ENCODE peak calls at places on chromosomes 13 and 19, in eight cellular contexts. J is dorsolateral prefrontal cortex, V is fibroblast of mammary gland, G is A549, Y is activated B cell treated with CpG ODN at 0.5 μM for 24 hours, P is spleen, E is AG09309, U is cardiac muscle cell. B is an unnamed sample.

GRCh38 chr19:42303101-42303464 is 659 bp upstream of the PAFAH1B3 start:
- DNase-seq in E (no peak), U (no peak), V (no peak), J (no peak), Y (no peak), G (no peak), P (no peak), B (no peak)

GRCh38 chr19:15285896-15286591 is 46.3 kb downstream of the BRD4 start:
- DNase-seq in P (peak), J (no peak), V (no peak), G (no peak), U (no peak), Y (peak), E (no peak), B (peak)

GRCh38 chr13:28237944-28238343 is 99.6 kb downstream of the PAN3 start:
- DNase-seq in G (no peak), U (no peak), J (no peak), Y (no peak), P (no peak), E (no peak), V (no peak), B (no peak)

GRCh38 chr19:813359-814107 is 8.2 kb downstream of the PLPPR3 start:
- DNase-seq in G (no peak), V (no peak), J (no peak), P (no peak), E (no peak), Y (no peak), U (no peak), B (peak)

GRCh38 chr19:49930483-49931011 is 1.2 kb upstream of the NUP62 start:
- DNase-seq in U (peak), P (peak), J (no peak), G (peak), Y (no peak), V (peak), E (no peak), B (no peak)

GRCh38 chr19:6720369-6721112 is at the start of gene C3:
- DNase-seq in P (no peak), U (peak), V (peak), E (no peak), G (peak), J (no peak), Y (no peak), B (no peak)

GRCh38 chr19:14181906-14182305 is 24.1 kb downstream of the ADGRL1 start:
- DNase-seq in J (peak), Y (no peak), E (no peak), V (no peak), P (no peak), U (no peak), G (no peak), B (no peak)

GRCh38 chr13:37869756-37870488 is at the start of gene TRPC4:
- DNase-seq in P (peak), Y (no peak), G (peak), U (peak), V (peak), E (peak), J (no peak), B (no peak)

GRCh38 chr19:4589579-4590410 is 30.3 kb upstream of the SEMA6B start:
- DNase-seq in J (no peak), G (no peak), P (no peak), U (no peak), Y (no peak), E (no peak), V (no peak), B (peak)

GRCh38 chr13:40446365-40446764 is 220.1 kb downstream of the FOXO1 start:
- DNase-seq in J (no peak), Y (no peak), V (peak), E (no peak), G (no peak), U (no peak), P (no peak), B (no peak)

GRCh38 chr19:44722131-44723121 is 23.5 kb downstream of the CEACAM16 start:
- DNase-seq in V (no peak), J (no peak), G (peak), Y (no peak), U (no peak), E (no peak), P (no peak), B (peak)

GRCh38 chr19:14073925-14074838 is 1.6 kb downstream of the MISP3 start:
- DNase-seq in G (no peak), P (peak), U (no peak), Y (no peak), J (peak), E (no peak), V (no peak), B (peak)

GRCh38 chr19:46347985-46348384 is 1.1 kb downstream of the PPP5C start:
- DNase-seq in P (no peak), E (no peak), G (no peak), V (no peak), U (peak), Y (no peak), J (no peak), B (no peak)

GRCh38 chr19:2331601-2332246 is 3.2 kb downstream of the SPPL2B start:
- DNase-seq in P (no peak), Y (no peak), G (no peak), E (no peak), U (no peak), J (no peak), V (no peak), B (no peak)

GRCh38 chr19:44401108-44401786 is at the start of gene ZNF285:
- DNase-seq in V (peak), G (peak), U (peak), Y (peak), J (peak), E (peak), P (peak), B (peak)

GRCh38 chr19:48720613-48721296 is 1.2 kb upstream of the MAMSTR start:
- DNase-seq in U (peak), E (peak), J (peak), G (peak), Y (peak), P (peak), V (peak), B (peak)
- TF ChIP-seq CTCF in U (no peak), E (no peak), J (no peak), G (no peak), Y (no peak), P (no peak), V (no peak), B (no peak)

GRCh38 chr19:18522124-18522861 is 423 bp upstream of the ELL start:
- DNase-seq in J (peak), E (peak), V (peak), P (peak), U (peak), Y (peak), G (peak), B (peak)

GRCh38 chr19:18521692-18522123 is at the start of gene ELL:
- DNase-seq in E (no peak), U (no peak), P (no peak), J (no peak), Y (no peak), G (no peak), V (no peak), B (no peak)

GRCh38 chr19:18518639-18519038 is 3.2 kb downstream of the ELL start:
- DNase-seq in J (no peak), P (no peak), E (no peak), V (no peak), Y (no peak), G (no peak), U (no peak), B (no peak)

GRCh38 chr19:18519962-18520847 is 1.7 kb downstream of the ELL start:
- DNase-seq in J (peak), P (peak), U (peak), G (peak), Y (peak), E (no peak), V (peak), B (peak)

GRCh38 chr19:18520848-18521691 is 800 bp downstream of the ELL start:
- DNase-seq in E (no peak), G (no peak), Y (peak), P (peak), U (peak), V (no peak), J (no peak), B (peak)
- TF ChIP-seq CTCF in E (peak), G (no peak), Y (no peak), P (peak), U (no peak), V (no peak), J (no peak), B (no peak)

GRCh38 chr13:53778937-53779336 is 750.3 kb downstream of the OLFM4 start:
- DNase-seq in V (no peak), G (no peak), Y (no peak), J (no peak), E (no peak), P (no peak), U (no peak), B (no peak)

DNA sequence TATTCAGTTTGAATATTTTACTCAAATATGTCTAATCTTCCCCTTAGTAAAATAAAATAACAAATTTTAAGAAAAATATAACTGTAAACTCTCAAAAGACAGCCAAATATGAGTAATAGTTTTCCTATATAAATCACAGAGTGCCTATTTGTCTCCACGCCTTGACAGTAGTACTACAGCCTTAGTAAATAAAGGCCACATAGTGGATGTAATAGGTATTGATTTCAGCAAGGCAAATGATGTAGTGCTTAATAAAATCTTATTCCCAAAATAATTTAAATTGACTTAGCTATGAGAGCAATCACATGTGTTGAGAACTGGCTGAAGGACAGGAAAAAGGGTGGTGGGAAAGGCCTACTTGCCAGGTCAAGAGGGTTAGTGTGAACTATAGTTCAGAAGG is 747.2 kb downstream of the OLFM4 start:
- DNase-seq in E (no peak), U (no peak), P (no peak), J (no peak), V (no peak), Y (no peak), G (no peak), B (no peak)
- TF ChIP-seq CTCF in E (no peak), U (no peak), P (no peak), J (no peak), V (no peak), Y (no peak), G (no peak), B (no peak)

GRCh38 chr13:108958013-108958376 is 328.6 kb downstream of the MYO16 start:
- DNase-seq in V (no peak), U (no peak), G (no peak), E (no peak), Y (no peak), P (no peak), J (no peak), B (no peak)

GRCh38 chr13:108960006-108960405 is 330.6 kb downstream of the MYO16 start:
- DNase-seq in V (no peak), G (no peak), E (no peak), P (no peak), J (no peak), Y (no peak), U (no peak), B (no peak)

GRCh38 chr13:108959254-108959653 is 329.8 kb downstream of the MYO16 start:
- DNase-seq in G (no peak), E (no peak), J (no peak), P (no peak), V (no peak), U (peak), Y (no peak), B (no peak)

GRCh38 chr13:108955741-108956140 is 326.3 kb downstream of the MYO16 start:
- DNase-seq in J (no peak), V (no peak), Y (no peak), E (no peak), U (no peak), P (no peak), G (no peak), B (no peak)

DNA sequence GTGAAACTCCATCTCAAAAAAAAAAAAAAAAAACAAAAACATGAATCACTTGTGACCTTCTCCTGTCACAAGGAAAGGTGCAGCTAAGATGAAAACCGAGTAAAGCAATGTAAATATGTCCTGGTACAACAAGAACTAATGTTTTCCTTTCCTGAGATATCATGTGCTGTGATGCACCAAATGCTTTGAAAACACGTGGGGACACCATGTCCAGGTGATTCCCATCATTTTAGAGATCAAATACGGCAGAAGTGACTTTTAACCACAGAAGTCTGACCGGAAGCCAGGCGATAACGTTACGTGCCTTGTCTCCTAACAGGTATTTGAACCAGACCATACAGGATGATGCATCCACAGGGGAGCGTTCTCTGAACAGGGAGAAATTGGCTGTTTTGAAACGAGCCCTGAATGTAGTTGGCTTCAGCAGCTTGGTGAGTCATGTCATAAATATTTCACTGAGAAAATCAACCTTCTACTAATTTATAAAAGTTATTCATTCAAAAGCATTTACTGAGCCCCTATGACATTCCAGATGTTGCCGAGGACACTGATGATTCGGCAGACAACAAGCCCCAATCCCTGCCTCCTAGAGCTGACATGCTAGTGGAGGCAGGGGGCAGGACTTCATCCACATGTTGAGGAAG is 328.1 kb downstream of the MYO16 start:
- DNase-seq in Y (no peak), E (peak), J (no peak), U (peak), P (no peak), G (peak), V (peak), B (no peak)
- TF ChIP-seq CTCF in Y (no peak), E (no peak), J (no peak), U (no peak), P (no peak), G (no peak), V (no peak), B (no peak)

DNA sequence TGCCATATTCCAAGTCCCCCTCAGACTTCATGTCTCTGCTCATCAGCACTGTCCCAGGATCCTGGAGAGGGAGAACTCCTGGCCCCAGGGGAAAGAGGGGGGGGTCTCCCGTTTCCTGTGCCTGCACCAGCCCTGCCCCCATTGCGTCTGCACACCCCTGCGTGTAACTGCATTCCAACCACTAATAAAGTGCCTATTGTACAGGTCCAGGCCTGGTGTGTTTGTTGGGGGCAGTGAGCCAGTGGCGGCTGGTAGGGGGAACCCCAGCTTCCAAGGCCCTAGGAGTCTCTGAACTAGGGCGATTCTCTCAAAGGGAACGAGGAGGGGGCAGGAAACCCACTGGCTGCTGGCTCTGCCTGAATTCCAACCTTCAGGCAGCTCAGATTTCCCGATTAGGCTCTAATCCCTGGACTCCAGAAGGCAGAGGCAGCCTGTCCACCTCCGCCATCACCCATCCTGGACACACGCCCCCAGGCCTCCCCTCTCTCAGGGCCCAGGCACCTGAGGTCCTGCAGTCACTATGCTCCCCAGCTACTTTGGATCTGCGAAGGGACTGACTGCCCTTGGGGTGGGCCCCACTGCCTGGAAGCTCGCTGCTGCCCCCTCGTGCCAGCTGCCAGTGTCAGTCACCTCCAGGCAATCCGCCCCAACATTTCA is 9.7 kb upstream of the ILF3 start:
- DNase-seq in G (peak), J (peak), Y (peak), E (peak), V (peak), U (peak), P (peak), B (peak)
- TF ChIP-seq CTCF in G (peak), J (peak), Y (peak), E (peak), V (peak), U (peak), P (peak), B (peak)

GRCh38 chr19:20247016-20247683 is 80.1 kb downstream of the ZNF486 start:
- DNase-seq in G (no peak), P (no peak), V (peak), U (peak), J (peak), E (no peak), Y (no peak), B (no peak)
- TF ChIP-seq CTCF in G (no peak), P (no peak), V (no peak), U (peak), J (peak), E (peak), Y (no peak), B (no peak)

DNA sequence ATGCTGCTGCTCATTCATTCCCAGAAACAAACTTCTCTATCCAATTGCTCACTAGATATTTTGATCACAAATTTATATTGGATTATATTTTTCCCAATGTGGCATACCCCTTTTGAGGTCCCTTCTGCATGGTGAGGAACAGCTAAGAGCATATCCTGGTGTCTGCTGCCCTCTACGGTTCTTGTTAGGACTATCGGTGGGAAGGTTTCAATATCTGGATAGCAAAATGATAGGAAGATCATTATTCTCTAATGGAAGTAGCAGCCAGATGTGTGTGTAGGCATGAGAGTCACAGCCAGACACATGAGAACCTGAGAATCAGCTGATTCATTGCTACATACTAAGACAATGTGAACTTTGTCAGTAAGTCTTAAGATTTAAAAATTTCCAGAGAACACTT is 1422.4 kb upstream of the MIR17HG start:
- DNase-seq in G (peak), P (no peak), U (peak), Y (no peak), V (peak), J (no peak), E (no peak), B (no peak)
- TF ChIP-seq CTCF in G (peak), P (no peak), U (peak), Y (no peak), V (peak), J (peak), E (no peak), B (no peak)

GRCh38 chr13:32031025-32031814 is at the start of gene FRY:
- DNase-seq in J (peak), U (peak), P (peak), V (peak), Y (peak), E (no peak), G (peak), B (peak)
- TF ChIP-seq CTCF in J (no peak), U (peak), P (no peak), V (peak), Y (no peak), E (peak), G (no peak), B (no peak)

DNA sequence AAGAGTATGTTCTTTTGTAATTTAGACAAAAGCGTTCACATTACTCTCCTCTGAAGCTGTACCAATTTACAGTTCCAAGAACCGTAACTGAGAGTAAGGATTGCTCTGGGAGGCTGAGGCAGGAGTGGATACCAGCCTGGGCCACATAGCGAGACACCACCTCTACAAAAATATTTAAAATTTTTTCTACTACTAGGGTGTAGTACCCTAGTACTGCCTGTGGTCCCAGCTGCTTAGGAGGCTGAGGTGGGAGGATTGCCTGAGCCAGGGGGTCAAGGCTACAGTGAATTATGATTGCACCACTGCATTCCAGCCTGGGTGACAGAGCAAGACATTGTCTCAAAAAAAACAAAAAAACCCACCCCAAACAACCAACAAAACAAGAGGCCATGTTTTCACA is 12.1 kb upstream of the CYP2A6 start:
- DNase-seq in Y (no peak), V (no peak), U (no peak), G (peak), J (no peak), E (no peak), P (no peak), B (no peak)
- TF ChIP-seq CTCF in Y (no peak), V (no peak), U (no peak), G (no peak), J (no peak), E (peak), P (no peak), B (no peak)